ENCODE peak calls at places on chromosomes 7 and 10, in seven cellular contexts. O is SJSA1, E is right lobe of liver, R is left ventricle myocardium inferior, B is neural progenitor cell, D is fibroblast of lung, H is transverse colon. N is an unnamed sample. For H3K27me3, the result is how much of the 10 kb centered on the place peaks cover.

GRCh38 chr7:157384301-157384700 is 47.5 kb downstream of the DNAJB6 start:
- DNase-seq in O (peak), E (no peak), R (no peak), B (peak), D (peak), H (no peak), N (no peak)

GRCh38 chr7:96995406-96996110 is 9.8 kb upstream of the DLX6 start:
- DNase-seq in O (no peak), E (no peak), R (no peak), B (peak), D (no peak), H (no peak), N (no peak)

GRCh38 chr10:131943021-131943814 is 38.5 kb downstream of the BNIP3 start:
- DNase-seq in O (peak), E (peak), R (no peak), B (peak), D (peak), H (no peak), N (no peak)

GRCh38 chr10:44199267-44199666 is 185.6 kb downstream of the CXCL12 start:
- DNase-seq in O (no peak), E (no peak), R (no peak), B (no peak), D (no peak), H (no peak), N (no peak)

GRCh38 chr7:136353287-136353686 is 376.1 kb upstream of the MTPN start:
- DNase-seq in O (no peak), E (no peak), R (no peak), B (no peak), D (no peak), H (no peak), N (no peak)

GRCh38 chr7:46524350-46524749 is 603.3 kb upstream of the IGFBP3 start:
- DNase-seq in O (no peak), E (no peak), R (no peak), B (no peak), D (no peak), H (no peak), N (no peak)

GRCh38 chr10:121106607-121107006 is 255.4 kb downstream of the WDR11 start:
- DNase-seq in O (no peak), E (no peak), R (no peak), B (no peak), D (no peak), H (no peak), N (no peak)

GRCh38 chr7:16399916-16400895 is 21.1 kb downstream of the CRPPA start:
- DNase-seq in O (no peak), E (no peak), R (no peak), B (no peak), D (no peak), H (no peak), N (no peak)

GRCh38 chr10:97353945-97354344 is 19.4 kb upstream of the FRAT2 start:
- DNase-seq in O (no peak), E (no peak), R (no peak), B (no peak), D (no peak), H (no peak), N (no peak)

GRCh38 chr7:149460493-149461330 is at the start of gene ZNF777:
- DNase-seq in O (peak), E (peak), R (peak), B (peak), D (peak), H (peak), N (peak)

GRCh38 chr7:155547161-155547791 is 917 bp upstream of the CNPY1 start:
- DNase-seq in O (no peak), E (peak), R (no peak), B (no peak), D (no peak), H (no peak), N (no peak)

GRCh38 chr7:131100357-131101054 is 227.2 kb upstream of the MKLN1 start:
- DNase-seq in O (no peak), E (no peak), R (no peak), B (no peak), D (no peak), H (no peak), N (no peak)

DNA sequence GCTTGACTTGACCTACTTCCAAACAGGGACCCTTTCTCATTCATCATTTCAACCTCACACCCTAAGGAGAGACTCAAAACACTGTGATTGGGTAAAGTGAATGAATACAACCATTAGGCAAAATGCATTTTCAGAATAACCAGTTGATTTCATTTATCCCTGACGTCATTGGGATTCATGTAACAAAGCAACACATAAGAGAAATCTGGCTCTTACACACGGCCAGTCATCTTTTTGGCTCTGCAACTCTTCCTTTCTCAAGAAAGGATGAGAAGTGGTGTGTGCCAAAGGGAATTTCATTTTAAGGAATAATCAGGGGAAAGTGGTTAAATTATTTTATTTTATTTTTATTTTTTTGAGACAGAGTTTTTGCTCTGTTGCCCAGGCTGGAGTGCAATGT is 83.1 kb downstream of the CPVL start:
- DNase-seq in O (no peak), E (no peak), R (no peak), B (no peak), D (peak), H (no peak), N (no peak)
- H3K27ac ChIP-seq in O (no peak), E (no peak), R (no peak), B (no peak), D (no peak), H (no peak), N (no peak)

GRCh38 chr7:50317221-50317678 is 12.7 kb downstream of the IKZF1 start:
- DNase-seq in O (no peak), E (no peak), R (no peak), B (no peak), D (no peak), H (no peak), N (peak)
- H3K27me3 ChIP-seq in O (under half), E (under half), R (half or more), B (under half), D (under half), H (under half), N (under half)

GRCh38 chr10:133150656-133151055 is 9.4 kb upstream of the KNDC1 start:
- DNase-seq in O (no peak), E (peak), R (no peak), B (no peak), D (no peak), H (no peak), N (no peak)
- H3K27ac ChIP-seq in O (no peak), E (no peak), R (no peak), B (no peak), D (no peak), H (no peak), N (no peak)

DNA sequence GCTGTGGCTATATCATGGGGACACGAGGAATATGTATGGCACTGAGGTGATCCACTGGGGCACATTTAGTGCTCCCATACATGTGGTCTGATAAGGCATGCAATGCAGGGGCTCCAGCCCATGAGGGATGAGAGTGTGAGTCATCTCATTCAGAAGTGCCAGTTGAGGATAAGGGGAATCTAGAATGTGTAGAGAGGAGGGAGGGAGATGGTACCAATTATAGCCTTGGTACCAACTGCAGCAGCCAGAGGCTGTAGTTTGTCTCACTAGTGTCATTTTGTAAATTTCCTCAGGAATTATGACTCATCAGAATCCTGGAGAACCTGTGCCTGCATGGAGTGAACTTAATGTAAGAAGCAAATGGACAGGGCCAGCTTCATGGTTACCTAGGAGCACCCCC is 46.2 kb downstream of the LAMB4 start:
- DNase-seq in O (no peak), E (no peak), R (no peak), B (no peak), D (no peak), H (no peak), N (no peak)
- H3K27me3 ChIP-seq in O (under half), E (under half), R (under half), B (under half), D (under half), H (under half), N (under half)

GRCh38 chr7:151730591-151730990 is 146.3 kb downstream of the PRKAG2 start:
- DNase-seq in O (no peak), E (peak), R (no peak), B (no peak), D (no peak), H (no peak), N (no peak)
- H3K27ac ChIP-seq in O (no peak), E (no peak), R (peak), B (no peak), D (no peak), H (no peak), N (no peak)

GRCh38 chr7:151813445-151813844 is 63.5 kb downstream of the PRKAG2 start:
- DNase-seq in O (no peak), E (peak), R (peak), B (no peak), D (no peak), H (no peak), N (no peak)
- H3K27me3 ChIP-seq in O (under half), E (under half), R (under half), B (under half), D (under half), H (under half), N (under half)

GRCh38 chr7:116101709-116102108 is 71.1 kb upstream of the TFEC start:
- DNase-seq in O (no peak), E (no peak), R (no peak), B (no peak), D (peak), H (no peak), N (no peak)

GRCh38 chr7:116093516-116094301 is 63.1 kb upstream of the TFEC start:
- DNase-seq in O (no peak), E (no peak), R (no peak), B (no peak), D (no peak), H (no peak), N (no peak)

GRCh38 chr7:116098175-116098574 is 67.6 kb upstream of the TFEC start:
- DNase-seq in O (no peak), E (no peak), R (no peak), B (no peak), D (no peak), H (no peak), N (no peak)

GRCh38 chr7:116097365-116098009 is 66.9 kb upstream of the TFEC start:
- DNase-seq in O (peak), E (no peak), R (no peak), B (no peak), D (peak), H (no peak), N (no peak)
- H3K27ac ChIP-seq in O (peak), E (no peak), R (no peak), B (no peak), D (no peak), H (no peak), N (no peak)

GRCh38 chr10:93074137-93074596 is 474 bp downstream of the CYP26A1 start:
- DNase-seq in O (peak), E (no peak), R (no peak), B (peak), D (no peak), H (no peak), N (no peak)
- H3K27me3 ChIP-seq in O (under half), E (under half), R (half or more), B (half or more), D (under half), H (half or more), N (half or more)

GRCh38 chr7:98360221-98361124 is 40.4 kb downstream of the BAIAP2L1 start:
- DNase-seq in O (no peak), E (no peak), R (no peak), B (peak), D (no peak), H (peak), N (no peak)
- H3K27ac ChIP-seq in O (no peak), E (peak), R (peak), B (peak), D (no peak), H (peak), N (no peak)

DNA sequence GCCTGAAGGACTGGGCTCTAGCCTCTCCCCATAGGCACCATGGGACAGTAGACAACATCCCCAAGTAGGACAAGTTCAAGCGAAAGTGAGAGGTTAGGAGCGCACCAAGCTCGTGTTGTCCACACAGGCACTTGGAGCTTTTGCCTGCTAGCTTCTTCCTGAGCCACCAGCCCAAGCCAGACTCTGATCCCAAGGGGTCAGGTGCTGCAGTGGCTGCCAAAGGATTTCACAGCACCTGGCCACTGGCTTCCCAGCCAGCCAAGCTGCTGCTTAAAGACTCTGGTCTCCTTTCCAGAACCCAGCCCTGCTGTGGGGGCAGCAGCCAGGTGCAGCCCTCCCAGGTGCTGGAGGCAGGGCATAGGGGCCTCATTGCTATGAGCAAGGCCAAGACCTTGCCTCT is 33.0 kb upstream of the UNC5B start:
- DNase-seq in O (no peak), E (no peak), R (no peak), B (no peak), D (no peak), H (no peak), N (no peak)
- H3K27me3 ChIP-seq in O (under half), E (under half), R (under half), B (under half), D (under half), H (under half), N (under half)